ENCODE peak calls at places on chromosomes 2 and 18, in nine cellular contexts. U is B cell; Y is GM23248; K is hepatocyte; G is activated T-cell treated with anti-CD3 and anti-CD28 coated beads for 1 hour; V is HEK293T; N is naive B cell; H is T follicular helper cell; S is activated naive CD4-positive, alpha-beta T cell. Z is an unnamed sample.

GRCh38 chr2:98691307-98691706 is 39.6 kb downstream of the MGAT4A start:
- DNase-seq in U (no peak), Y (peak), K (no peak), G (no peak), V (no peak), N (no peak), H (no peak), S (no peak), Z (no peak)

GRCh38 chr2:20050712-20051517 is 513 bp downstream of the LAPTM4A start:
- DNase-seq in U (peak), Y (peak), K (peak), G (no peak), V (peak), N (no peak), H (no peak), S (no peak), Z (peak)

GRCh38 chr2:234014462-234014861 is 36.0 kb upstream of the SPP2 start:
- DNase-seq in U (no peak), Y (no peak), K (no peak), G (no peak), V (no peak), N (no peak), H (no peak), S (no peak), Z (no peak)

GRCh38 chr18:67766930-67767329 is 250.4 kb upstream of the DSEL start:
- DNase-seq in U (no peak), Y (peak), K (no peak), G (no peak), V (no peak), N (no peak), H (no peak), S (no peak), Z (no peak)

GRCh38 chr18:22349317-22349898 is 68.3 kb downstream of the CTAGE1 start:
- DNase-seq in U (no peak), Y (peak), K (peak), G (no peak), V (no peak), N (no peak), H (no peak), S (no peak), Z (no peak)

GRCh38 chr2:86042256-86043168 is 63.2 kb downstream of the POLR1A start:
- DNase-seq in U (no peak), Y (no peak), K (no peak), G (no peak), V (no peak), N (no peak), H (no peak), S (no peak), Z (no peak)

GRCh38 chr18:361941-362913 is 94.4 kb upstream of the THOC1 start:
- DNase-seq in U (no peak), Y (peak), K (peak), G (no peak), V (no peak), N (no peak), H (no peak), S (no peak), Z (no peak)

GRCh38 chr2:175080479-175080878 is 75.3 kb upstream of the CHN1 start:
- DNase-seq in U (no peak), Y (no peak), K (no peak), G (no peak), V (peak), N (no peak), H (no peak), S (no peak), Z (no peak)

GRCh38 chr18:41466436-41467160 is 488.4 kb upstream of the PIK3C3 start:
- DNase-seq in U (no peak), Y (no peak), K (no peak), G (no peak), V (no peak), N (no peak), H (no peak), S (no peak), Z (no peak)

GRCh38 chr2:143705108-143705686 is 576.0 kb downstream of the ARHGAP15 start:
- DNase-seq in U (no peak), Y (no peak), K (no peak), G (no peak), V (peak), N (no peak), H (no peak), S (no peak), Z (no peak)

GRCh38 chr2:132252894-132253264 is 91.1 kb upstream of the ANKRD30BL start:
- DNase-seq in U (no peak), Y (no peak), K (no peak), G (no peak), V (no peak), N (no peak), H (no peak), S (no peak), Z (no peak)

GRCh38 chr18:8458546-8459215 is 150.6 kb upstream of the RAB12 start:
- DNase-seq in U (no peak), Y (no peak), K (no peak), G (no peak), V (no peak), N (no peak), H (no peak), S (no peak), Z (no peak)

GRCh38 chr2:233977296-233977837 is 60.2 kb downstream of the TRPM8 start:
- DNase-seq in U (no peak), Y (no peak), K (no peak), G (no peak), V (no peak), N (no peak), H (no peak), S (no peak), Z (no peak)

Z was measured in lung.